ENCODE peak calls at places on chromosomes 13 and 19, in six cellular contexts. F is transverse colon, W is esophagus muscularis mucosa, M is PC-3, C is HepG2, J is fibroblast of lung. N is an unnamed sample.

GRCh38 chr19:35318679-35319448 is 10.1 kb upstream of the CD22 start:
- DNase-seq in M (peak; percentile 93), F (peak; percentile 16), C (peak; percentile 85), W (no peak), J (peak; percentile 29), N (peak; percentile 67)

GRCh38 chr19:30369833-30370232 is 2.4 kb upstream of the ZNF536 start:
- DNase-seq in F (no peak), C (no peak), M (no peak), J (no peak), W (no peak), N (no peak)

GRCh38 chr19:9891609-9892373 is 44.5 kb downstream of the OLFM2 start:
- DNase-seq in M (no peak), J (no peak), C (no peak), F (no peak), W (no peak), N (no peak)

GRCh38 chr19:37926711-37927110 is 19.7 kb downstream of the SIPA1L3 start:
- DNase-seq in J (no peak), W (no peak), C (no peak), F (no peak), M (no peak), N (no peak)

GRCh38 chr13:36766295-36766694 is 52.7 kb upstream of the RFXAP start:
- DNase-seq in F (no peak), M (peak; percentile 60), C (peak; percentile 47), J (peak; percentile 90), W (no peak), N (no peak)

GRCh38 chr13:35927554-35927953 is 203.6 kb downstream of the DCLK1 start:
- DNase-seq in C (no peak), M (no peak), F (no peak), J (peak; percentile 91), W (no peak), N (no peak)

GRCh38 chr19:50549059-50549926 is 18.9 kb downstream of the LRRC4B start:
- DNase-seq in F (no peak), W (no peak), J (no peak), C (no peak), M (no peak), N (no peak)

GRCh38 chr13:29924482-29924884 is 74.1 kb upstream of the UBL3 start:
- DNase-seq in J (peak; percentile 89), C (peak; percentile 44), M (peak; percentile 76), W (no peak), F (no peak), N (no peak)

GRCh38 chr13:109412232-109412935 is 374.0 kb downstream of the IRS2 start:
- DNase-seq in C (no peak), J (peak; percentile 76), M (peak; percentile 39), F (peak; percentile 32), W (no peak), N (no peak)

GRCh38 chr13:113369881-113370280 is 6.0 kb upstream of the GRTP1 start:
- DNase-seq in W (no peak), J (no peak), C (no peak), F (no peak), M (no peak), N (peak; percentile 48)

GRCh38 chr13:25135896-25136295 is 36.2 kb downstream of the AMER2 start:
- DNase-seq in F (no peak), C (no peak), M (no peak), W (no peak), J (no peak), N (no peak)

GRCh38 chr13:63377986-63378385 is 1962.3 kb upstream of the PCDH20 start:
- DNase-seq in M (no peak), W (no peak), F (no peak), J (no peak), C (no peak), N (no peak)

GRCh38 chr19:53789708-53790678 is 34.1 kb downstream of the NLRP12 start:
- DNase-seq in W (no peak), M (no peak), J (no peak), C (no peak), F (no peak), N (no peak)

GRCh38 chr19:41297628-41298326 is 12.2 kb upstream of the CCDC97 start:
- DNase-seq in C (no peak), W (no peak), F (peak; percentile 71), J (no peak), M (no peak), N (no peak)

GRCh38 chr13:55345197-55345596 is 1795.5 kb upstream of the PRR20A start:
- DNase-seq in M (no peak), J (no peak), W (no peak), C (no peak), F (no peak), N (no peak)

GRCh38 chr19:27741236-27741635 is 1471.7 kb downstream of the UQCRFS1 start:
- DNase-seq in F (no peak), W (peak; percentile 60), C (no peak), M (no peak), J (no peak), N (no peak)

GRCh38 chr19:34248941-34249340 is 5.4 kb upstream of the GARRE1 start:
- DNase-seq in W (no peak), C (no peak), M (no peak), F (no peak), J (no peak), N (no peak)

GRCh38 chr19:12778905-12779161 is 3.5 kb upstream of the HOOK2 start:
- DNase-seq in J (no peak), M (no peak), C (no peak), W (no peak), F (no peak), N (no peak)

GRCh38 chr19:12774588-12775555 is at the start of gene HOOK2:
- DNase-seq in J (no peak), C (no peak), W (no peak), M (peak; percentile 97), F (peak; percentile 97), N (no peak)

GRCh38 chr19:12779162-12779993 is 4.0 kb upstream of the HOOK2 start:
- DNase-seq in W (no peak), C (peak; percentile 61), J (peak; percentile 85), F (peak; percentile 46), M (peak; percentile 27), N (peak; percentile 82)

GRCh38 chr19:12778020-12778904 is 2.9 kb upstream of the HOOK2 start:
- DNase-seq in M (peak; percentile 58), W (no peak), C (no peak), F (peak; percentile 78), J (peak; percentile 83), N (peak; percentile 86)

DNA sequence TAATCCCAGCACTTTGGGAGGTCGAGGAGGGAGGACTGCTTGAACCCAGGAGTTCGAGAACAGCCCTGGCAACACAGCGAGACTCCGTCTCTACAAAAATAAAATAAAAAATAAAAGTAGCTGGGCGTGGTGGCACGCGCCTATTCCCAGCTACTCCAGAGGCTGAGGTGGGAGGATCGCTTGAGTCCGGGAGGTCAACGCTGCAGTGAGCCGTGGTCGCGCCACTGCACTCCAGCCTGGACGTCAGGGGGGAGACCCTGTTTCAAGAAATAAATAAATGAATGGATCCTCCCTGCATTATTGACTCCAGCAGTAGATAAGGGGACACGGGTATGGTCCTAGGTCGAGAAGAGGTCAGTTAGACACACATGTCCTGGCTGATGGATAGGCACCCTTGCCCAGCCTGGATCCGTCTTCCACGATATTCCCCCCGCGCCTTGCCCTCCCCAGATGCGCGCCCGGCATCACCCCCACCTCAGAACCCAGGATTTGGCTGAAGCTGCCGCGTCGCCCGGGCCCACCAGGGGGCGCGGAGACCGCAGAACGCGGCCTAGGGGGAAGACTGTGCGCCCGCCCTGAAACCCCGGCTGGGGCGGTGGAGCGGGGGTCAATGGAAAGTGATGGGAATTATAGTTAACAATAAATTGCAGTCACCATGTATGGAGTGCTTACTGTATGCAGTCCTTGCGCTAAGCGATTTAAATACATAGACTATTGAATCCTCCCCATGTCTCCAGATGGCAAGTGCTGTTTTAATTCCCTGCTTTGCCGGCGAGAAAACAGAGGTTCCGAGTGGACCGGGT is 2.1 kb upstream of the HOOK2 start:
- DNase-seq in C (peak; percentile 50), W (no peak), J (peak; percentile 64), F (peak; percentile 87), M (peak; percentile 89), N (peak; percentile 43)
- H3K27ac ChIP-seq in C (no peak overlapping the region), W (peak overlapping the region; percentile 94), J (peak overlapping the region; percentile 94), F (peak overlapping the region; percentile 93), M (peak overlapping the region; percentile 33), N (peak overlapping the region; percentile 93)

GRCh38 chr19:46755077-46755852 is 9.0 kb upstream of the STRN4 start:
- DNase-seq in F (no peak), J (peak; percentile 26), C (no peak), M (no peak), W (no peak), N (no peak)

GRCh38 chr19:46756544-46756888 is 10.3 kb upstream of the STRN4 start:
- DNase-seq in F (no peak), M (no peak), J (no peak), C (no peak), W (no peak), N (no peak)

GRCh38 chr19:46755853-46756543 is 9.7 kb upstream of the STRN4 start:
- DNase-seq in J (no peak), W (no peak), C (no peak), F (no peak), M (no peak), N (no peak)

GRCh38 chr19:46748325-46749109 is 2.3 kb upstream of the STRN4 start:
- DNase-seq in J (peak; percentile 41), C (peak; percentile 54), W (no peak), M (peak; percentile 63), F (peak; percentile 72), N (no peak)

GRCh38 chr19:46753420-46754155 is 7.3 kb upstream of the STRN4 start:
- DNase-seq in J (no peak), C (peak; percentile 48), F (peak; percentile 78), W (no peak), M (peak; percentile 51), N (no peak)
- TF ChIP-seq CTCF in J (no peak), C (peak; percentile 67), F (peak; percentile 52), W (no peak), M (peak; percentile 63), N (peak; percentile 21)

DNA sequence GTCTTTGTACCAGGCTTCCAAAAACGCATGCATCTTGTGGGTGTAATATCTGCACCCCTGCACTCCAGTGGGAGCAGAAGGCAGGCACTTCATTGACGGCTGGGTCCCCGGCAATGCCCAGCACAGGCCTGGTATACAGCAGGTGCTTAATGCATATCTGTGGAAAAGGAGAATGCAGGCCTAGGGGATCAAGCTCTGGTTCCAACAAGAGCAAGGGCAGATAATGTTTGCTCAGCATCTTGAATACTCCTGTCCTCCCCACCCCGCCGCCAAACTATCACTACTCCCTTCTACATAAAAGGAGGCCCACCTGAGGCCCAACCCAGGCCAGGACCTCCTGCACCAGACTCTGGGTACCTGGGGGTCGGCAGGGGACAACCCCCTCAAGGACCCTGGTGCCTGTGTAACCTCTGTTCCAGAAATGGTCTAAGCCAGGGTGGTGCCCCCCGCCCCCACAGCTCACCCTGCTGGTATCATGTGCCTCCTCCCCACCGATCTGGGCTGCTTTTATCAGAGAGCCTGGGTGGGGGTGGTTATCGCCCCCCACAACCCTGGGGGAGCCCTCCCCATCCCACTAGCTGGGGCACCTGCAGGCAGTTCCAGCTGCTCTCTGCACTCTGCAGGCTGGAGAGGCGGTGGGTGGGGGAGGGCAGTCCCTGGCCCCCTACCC is 4.8 kb downstream of the KLF16 start:
- DNase-seq in W (no peak), M (no peak), F (no peak), J (no peak), C (no peak), N (no peak)
- H3K4me1 ChIP-seq in W (peaks cover 91% of the 10 kb centered on the region), M (peaks cover 15% of the 10 kb centered on the region), F (peaks cover 67% of the 10 kb centered on the region), J (peaks cover 44% of the 10 kb centered on the region), C (peaks cover 45% of the 10 kb centered on the region), N (peaks cover 34% of the 10 kb centered on the region)

DNA sequence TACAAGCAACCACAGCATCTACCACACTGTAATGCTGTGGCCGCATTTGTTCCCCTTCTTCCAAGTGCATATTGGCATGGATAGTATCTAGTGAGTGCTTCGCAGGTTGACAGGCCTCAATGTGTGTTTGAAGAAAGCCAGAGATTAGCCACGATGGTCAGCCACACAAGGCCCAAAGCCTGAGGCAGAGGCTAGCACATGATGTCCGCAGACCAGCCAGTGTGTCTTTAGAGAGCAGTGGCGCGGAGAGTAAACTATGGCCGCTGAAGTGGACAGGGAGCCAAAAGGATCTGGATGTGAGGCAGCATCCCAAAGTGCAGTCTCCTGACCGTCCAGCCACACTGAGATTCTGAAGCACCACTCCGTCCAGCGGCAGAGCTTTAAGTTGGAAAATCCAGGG is 36.0 kb downstream of the BRD4 start:
- DNase-seq in C (no peak), M (no peak), J (no peak), W (no peak), F (no peak), N (no peak)
- H3K27ac ChIP-seq in C (peak overlapping the region; percentile 97), M (peak overlapping the region; percentile 77), J (peak overlapping the region; percentile 73), W (peak overlapping the region; percentile 68), F (peak overlapping the region; percentile 68), N (peak overlapping the region; percentile 42)

N was measured in ascending aorta.